ENCODE peak calls at places on chromosomes 6 and 20, in seven cellular contexts. L, K, G, C, J, X and R are unnamed samples.

GRCh38 chr6:41716516-41717446 is 18.6 kb downstream of the TFEB start:
- DNase-seq in L (no peak), K (no peak), G (no peak), C (no peak), J (no peak), X (no peak), R (no peak)

GRCh38 chr6:44072959-44073611 is 54.2 kb downstream of the MRPL14 start:
- DNase-seq in L (no peak), K (no peak), G (peak), C (peak), J (no peak), X (peak), R (no peak)

GRCh38 chr6:11205721-11206120 is 26.7 kb downstream of the NEDD9 start:
- DNase-seq in L (no peak), K (no peak), G (no peak), C (no peak), J (no peak), X (no peak), R (no peak)

GRCh38 chr20:33490023-33490933 is at the start of gene CBFA2T2:
- DNase-seq in L (no peak), K (peak), G (no peak), C (peak), J (no peak), X (no peak), R (peak)

GRCh38 chr6:26159417-26160273 is 72.4 kb downstream of the HFE start:
- DNase-seq in L (no peak), K (no peak), G (no peak), C (no peak), J (no peak), X (peak), R (no peak)

GRCh38 chr6:114586298-114586697 is 243.5 kb upstream of the HS3ST5 start:
- DNase-seq in L (no peak), K (no peak), G (no peak), C (no peak), J (no peak), X (no peak), R (no peak)

GRCh38 chr6:161439093-161439492 is 165.2 kb upstream of the AGPAT4 start:
- DNase-seq in L (no peak), K (peak), G (no peak), C (no peak), J (peak), X (peak), R (peak)

GRCh38 chr6:63644668-63645326 is 9.2 kb downstream of the PHF3 start:
- DNase-seq in L (no peak), K (no peak), G (no peak), C (peak), J (no peak), X (peak), R (no peak)

GRCh38 chr6:49001856-49002255 is 461.2 kb downstream of the MMUT start:
- DNase-seq in L (no peak), K (no peak), G (no peak), C (no peak), J (no peak), X (no peak), R (no peak)

GRCh38 chr6:88914180-88914579 is 49.2 kb downstream of the RNGTT start:
- DNase-seq in L (no peak), K (no peak), G (no peak), C (no peak), J (no peak), X (no peak), R (no peak)

GRCh38 chr6:125839471-125839870 is 48.7 kb downstream of the NCOA7 start:
- DNase-seq in L (no peak), K (no peak), G (no peak), C (no peak), J (no peak), X (no peak), R (no peak)

GRCh38 chr6:19311786-19312185 is 525.4 kb upstream of the ID4 start:
- DNase-seq in L (no peak), K (no peak), G (no peak), C (no peak), J (no peak), X (no peak), R (no peak)

GRCh38 chr6:143962644-143962929 is 45.5 kb downstream of the PLAGL1 start:
- DNase-seq in L (no peak), K (no peak), G (no peak), C (no peak), J (no peak), X (peak), R (no peak)

GRCh38 chr6:158642097-158642601 is 2.4 kb downstream of the DYNLT1 start:
- DNase-seq in L (no peak), K (peak), G (no peak), C (no peak), J (no peak), X (peak), R (peak)

GRCh38 chr6:140670013-140670412 is 1295.6 kb upstream of the CITED2 start:
- DNase-seq in L (no peak), K (no peak), G (no peak), C (no peak), J (no peak), X (peak), R (no peak)

GRCh38 chr20:25525857-25526256 is 59.5 kb downstream of the NINL start:
- DNase-seq in L (no peak), K (peak), G (no peak), C (no peak), J (no peak), X (peak), R (no peak)

GRCh38 chr20:44932916-44933315 is 23.1 kb downstream of the PABPC1L start:
- DNase-seq in L (no peak), K (no peak), G (no peak), C (no peak), J (no peak), X (no peak), R (no peak)

GRCh38 chr6:9398794-9399373 is 963.5 kb upstream of the SLC35B3 start:
- DNase-seq in L (no peak), K (no peak), G (no peak), C (peak), J (no peak), X (no peak), R (no peak)

GRCh38 chr6:35663447-35664235 is 25.1 kb downstream of the FKBP5 start:
- DNase-seq in L (no peak), K (peak), G (no peak), C (no peak), J (no peak), X (peak), R (no peak)

GRCh38 chr6:46134216-46134615 is 4.4 kb downstream of the ENPP4 start:
- DNase-seq in L (no peak), K (no peak), G (no peak), C (no peak), J (no peak), X (no peak), R (no peak)

GRCh38 chr6:135192256-135193174 is 11.4 kb downstream of the MYB start:
- DNase-seq in L (no peak), K (no peak), G (no peak), C (no peak), J (no peak), X (no peak), R (no peak)

GRCh38 chr20:25399038-25399430 is 8.4 kb upstream of the ABHD12 start:
- DNase-seq in L (peak), K (peak), G (no peak), C (no peak), J (peak), X (peak), R (peak)

GRCh38 chr6:141482773-141483172 is 650.0 kb upstream of the GJE1 start:
- DNase-seq in L (no peak), K (no peak), G (no peak), C (no peak), J (no peak), X (no peak), R (no peak)

GRCh38 chr6:98957440-98957839 is 9.7 kb upstream of the FBXL4 start:
- DNase-seq in L (no peak), K (peak), G (no peak), C (no peak), J (no peak), X (peak), R (no peak)

GRCh38 chr6:129444683-129445082 is 265.3 kb downstream of the ARHGAP18 start:
- DNase-seq in L (no peak), K (no peak), G (no peak), C (no peak), J (no peak), X (no peak), R (no peak)

GRCh38 chr6:77178821-77179220 is 284.5 kb downstream of the HTR1B start:
- DNase-seq in L (no peak), K (peak), G (no peak), C (no peak), J (no peak), X (peak), R (no peak)

GRCh38 chr6:36350681-36351091 is 14.0 kb upstream of the BNIP5 start:
- DNase-seq in L (no peak), K (peak), G (no peak), C (peak), J (no peak), X (peak), R (no peak)

GRCh38 chr6:131014080-131014776 is 48.8 kb downstream of the EPB41L2 start:
- DNase-seq in L (no peak), K (no peak), G (no peak), C (no peak), J (no peak), X (no peak), R (no peak)

GRCh38 chr6:109381007-109381746 is 1.1 kb downstream of the CD164 start:
- DNase-seq in L (no peak), K (no peak), G (no peak), C (no peak), J (no peak), X (peak), R (no peak)

GRCh38 chr6:16544006-16544405 is 217.3 kb downstream of the ATXN1 start:
- DNase-seq in L (no peak), K (no peak), G (no peak), C (no peak), J (no peak), X (peak), R (no peak)

GRCh38 chr6:43716099-43716498 is 28.5 kb upstream of the MRPS18A start:
- DNase-seq in L (no peak), K (no peak), G (no peak), C (peak), J (no peak), X (no peak), R (no peak)